ENCODE peak calls at places on chromosomes 13 and 19, in eight cellular contexts. Q is GM04503; B is activated naive CD4-positive, alpha-beta T cell treated with Interleukin-2 at 50 U/mL for 16 hours; M is T-helper 1 cell; R is mucosa of descending colon; I is fibroblast of lung; G is EL; H is activated CD4-positive, alpha-beta T cell treated with anti-CD3 and anti-CD28 coated beads, Interleukin-2, amount 10 ng/mL, durations not matched to agents 7 days and 5 days. F is an unnamed sample.
A peak's percentile ranks its signal among the peaks of the same experiment; 100 is the strongest.

GRCh38 chr13:54845351-54845965 is 1816.8 kb downstream of the OLFM4 start:
- DNase-seq in H (no peak), G (no peak), B (no peak), R (no peak), Q (no peak), M (no peak), I (no peak), F (no peak)

GRCh38 chr13:71867101-71867814 is at the start of gene DACH1:
- DNase-seq in I (peak; percentile 83), G (peak; percentile 38), R (peak; percentile 73), Q (no peak), H (peak; percentile 30), M (no peak), B (no peak), F (no peak)

GRCh38 chr19:51884713-51885112 is 3.0 kb downstream of the ZNF577 start:
- DNase-seq in G (no peak), R (no peak), Q (no peak), B (no peak), H (no peak), I (no peak), M (no peak), F (no peak)

GRCh38 chr19:13411899-13412298 is 94.4 kb downstream of the CACNA1A start:
- DNase-seq in R (no peak), M (no peak), G (no peak), H (no peak), Q (no peak), B (no peak), I (no peak), F (peak; percentile 33)

GRCh38 chr19:14440049-14440448 is 6.9 kb downstream of the PKN1 start:
- DNase-seq in I (no peak), R (peak; percentile 80), Q (no peak), M (peak; percentile 74), B (peak; percentile 78), H (peak; percentile 87), G (no peak), F (peak; percentile 79)

GRCh38 chr13:84127597-84128128 is 245.4 kb upstream of the SLITRK1 start:
- DNase-seq in G (no peak), Q (no peak), R (no peak), M (no peak), B (no peak), H (no peak), I (no peak), F (no peak)

GRCh38 chr19:16327911-16328823 is 3.5 kb downstream of the KLF2 start:
- DNase-seq in R (peak; percentile 46), Q (peak; percentile 75), H (peak; percentile 69), B (peak; percentile 51), M (peak; percentile 64), I (peak; percentile 96), G (peak; percentile 46), F (peak; percentile 47)

GRCh38 chr19:35204799-35205732 is 23.5 kb downstream of the FAM187B start:
- DNase-seq in M (no peak), R (no peak), B (no peak), G (no peak), I (no peak), H (peak; percentile 27), Q (no peak), F (peak; percentile 81)

GRCh38 chr19:28164214-28164613 is 1048.7 kb downstream of the UQCRFS1 start:
- DNase-seq in R (no peak), B (no peak), G (no peak), I (no peak), Q (no peak), M (no peak), H (no peak), F (no peak)

GRCh38 chr13:45621950-45622349 is 6.4 kb upstream of the ERICH6B start:
- DNase-seq in I (no peak), Q (no peak), B (no peak), H (peak; percentile 33), M (no peak), G (no peak), R (no peak), F (no peak)

GRCh38 chr13:24272452-24273161 is 36.8 kb upstream of the C1QTNF9 start:
- DNase-seq in R (peak; percentile 54), I (no peak), Q (no peak), H (peak; percentile 16), M (no peak), B (no peak), G (no peak), F (no peak)

GRCh38 chr19:30054210-30054609 is 112.2 kb downstream of the URI1 start:
- DNase-seq in G (no peak), B (no peak), M (no peak), I (no peak), R (no peak), Q (no peak), H (no peak), F (no peak)

GRCh38 chr13:94382520-94382919 is 97.0 kb downstream of the DCT start:
- DNase-seq in H (no peak), R (no peak), I (no peak), Q (no peak), B (no peak), M (no peak), G (no peak), F (no peak)

GRCh38 chr19:31498781-31499180 is 149.5 kb upstream of the TSHZ3 start:
- DNase-seq in I (no peak), G (no peak), Q (no peak), M (no peak), H (no peak), R (no peak), B (no peak), F (no peak)

GRCh38 chr13:34076943-34077703 is 259.2 kb downstream of the RFC3 start:
- DNase-seq in R (no peak), B (no peak), G (peak; percentile 68), Q (peak; percentile 49), M (no peak), I (peak; percentile 52), H (no peak), F (no peak)

GRCh38 chr19:677601-678380 is 1.6 kb downstream of the FSTL3 start:
- DNase-seq in Q (no peak), B (no peak), G (no peak), R (no peak), M (no peak), I (peak; percentile 44), H (no peak), F (no peak)

GRCh38 chr19:33689886-33690285 is 68.1 kb downstream of the CHST8 start:
- DNase-seq in I (no peak), R (no peak), H (no peak), G (no peak), M (no peak), B (no peak), Q (no peak), F (no peak)

GRCh38 chr13:80524447-80525215 is 183.7 kb upstream of the SPRY2 start:
- DNase-seq in Q (no peak), M (no peak), B (no peak), G (no peak), H (no peak), I (peak; percentile 39), R (no peak), F (no peak)

GRCh38 chr13:113360446-113360845 is 3.5 kb downstream of the GRTP1 start:
- DNase-seq in I (no peak), G (no peak), Q (no peak), M (no peak), H (no peak), B (no peak), R (no peak), F (no peak)

GRCh38 chr13:77310161-77310560 is 16.7 kb downstream of the MYCBP2 start:
- DNase-seq in Q (no peak), G (no peak), B (no peak), I (no peak), H (no peak), R (no peak), M (no peak), F (no peak)

GRCh38 chr19:42461700-42462324 is 19.1 kb upstream of the CXCL17 start:
- DNase-seq in I (no peak), M (no peak), Q (no peak), G (no peak), R (no peak), B (no peak), H (no peak), F (no peak)

F was measured in GM06990.